ENCODE peak calls at places on chromosomes 5 and 9, in eight cellular contexts. M is HFFc6, P is NT2/D1, H is AG04449, C is hepatic stellate cell, S is progenitor cell of endocrine pancreas, X is aorta, B is WTC11. T is an unnamed sample.

GRCh38 chr9:79242489-79242888 is 329.3 kb upstream of the TLE4 start:
- DNase-seq in M (no peak), P (no peak), X (no peak), B (no peak), S (no peak), H (no peak), C (no peak), T (no peak)

GRCh38 chr9:92739346-92740014 is 25.2 kb downstream of the BICD2 start:
- DNase-seq in M (no peak), B (no peak), S (no peak), C (no peak), P (no peak), X (no peak), H (no peak), T (no peak)

GRCh38 chr9:37997636-37998374 is 71.2 kb downstream of the SHB start:
- DNase-seq in P (no peak), M (peak; percentile 38), H (no peak), X (peak; percentile 52), C (no peak), S (no peak), B (no peak), T (no peak)

GRCh38 chr9:14056235-14056930 is 257.6 kb downstream of the NFIB start:
- DNase-seq in B (no peak), M (no peak), H (no peak), S (no peak), P (no peak), X (no peak), C (no peak), T (no peak)

GRCh38 chr9:130498298-130498917 is 53.6 kb downstream of the ASS1 start:
- DNase-seq in H (no peak), X (no peak), B (no peak), S (no peak), C (no peak), M (no peak), P (no peak), T (no peak)

GRCh38 chr5:128035689-128036088 is 47.9 kb upstream of the SLC12A2 start:
- DNase-seq in S (no peak), X (no peak), P (no peak), B (no peak), M (no peak), C (no peak), H (no peak), T (no peak)

GRCh38 chr9:90124961-90125360 is 517.7 kb downstream of the DIRAS2 start:
- DNase-seq in M (no peak), X (no peak), P (no peak), H (no peak), B (no peak), S (no peak), C (no peak), T (peak; percentile 78)

GRCh38 chr9:93089481-93089991 is 6.5 kb upstream of the CARD19 start:
- DNase-seq in X (peak; percentile 24), S (no peak), C (no peak), M (no peak), H (no peak), P (no peak), B (no peak), T (no peak)

GRCh38 chr9:18710089-18710488 is 236.1 kb downstream of the ADAMTSL1 start:
- DNase-seq in S (no peak), B (no peak), M (no peak), C (peak; percentile 21), P (no peak), H (no peak), X (no peak), T (no peak)

GRCh38 chr5:133409210-133409674 is 203.1 kb downstream of the FSTL4 start:
- DNase-seq in P (no peak), H (no peak), M (no peak), X (no peak), S (no peak), B (no peak), C (no peak), T (no peak)

GRCh38 chr5:53041071-53041692 is 52.0 kb downstream of the ITGA2 start:
- DNase-seq in C (no peak), H (no peak), X (no peak), M (peak; percentile 58), P (no peak), B (no peak), S (no peak), T (no peak)

GRCh38 chr9:129682381-129682780 is 16.9 kb downstream of the PRRX2 start:
- DNase-seq in C (no peak), P (no peak), X (no peak), H (no peak), M (no peak), B (no peak), S (no peak), T (no peak)

GRCh38 chr9:131661954-131662621 is 77.8 kb downstream of the RAPGEF1 start:
- DNase-seq in X (no peak), M (no peak), C (no peak), H (no peak), P (no peak), S (no peak), B (no peak), T (no peak)

GRCh38 chr9:93682155-93682968 is 106.0 kb downstream of the PHF2 start:
- DNase-seq in M (peak; percentile 40), C (peak; percentile 78), H (no peak), X (peak; percentile 63), P (peak; percentile 76), S (peak; percentile 61), B (peak; percentile 94), T (peak; percentile 20)

GRCh38 chr9:20070336-20070735 is 281.5 kb upstream of the SLC24A2 start:
- DNase-seq in P (no peak), X (no peak), B (no peak), M (no peak), C (no peak), S (no peak), H (no peak), T (no peak)

GRCh38 chr5:121171834-121172233 is 679.8 kb upstream of the FTMT start:
- DNase-seq in M (no peak), H (no peak), S (no peak), X (no peak), B (no peak), P (no peak), C (no peak), T (peak; percentile 1)

T was measured in fibroblast of the conjunctiva.